ENCODE peak calls at places on chromosomes 4 and X, in nine cellular contexts. R, Y, E, Q, H, U, L, N and C are unnamed samples.

GRCh38 chr4:73847507-73848182 is 5.5 kb upstream of the PF4V1 start:
- DNase-seq in R (no peak), N (no peak), L (no peak), E (no peak), Y (no peak), U (no peak), H (no peak), Q (no peak), C (no peak)

GRCh38 chr4:76589872-76590846 is 155.1 kb downstream of the SHROOM3 start:
- DNase-seq in N (no peak), L (no peak), E (no peak), H (peak), Q (peak), Y (no peak), R (no peak), U (peak), C (no peak)

GRCh38 chr4:8848507-8849265 is 23.0 kb downstream of the HMX1 start:
- DNase-seq in H (no peak), Y (no peak), R (no peak), E (no peak), N (no peak), U (no peak), L (no peak), Q (no peak), C (no peak)

GRCh38 chr4:17932041-17932440 is 89.5 kb downstream of the LCORL start:
- DNase-seq in U (no peak), E (no peak), N (no peak), Q (no peak), R (no peak), H (no peak), L (no peak), Y (no peak), C (no peak)

GRCh38 chrX:49106930-49107329 is 16.6 kb downstream of the GPKOW start:
- DNase-seq in H (peak), E (no peak), Y (peak), U (peak), Q (peak), R (peak), N (no peak), L (no peak), C (no peak)

GRCh38 chrX:129523076-129524055 is at the start of gene SMARCA1:
- DNase-seq in H (no peak), R (peak), U (peak), N (peak), L (no peak), Y (peak), E (no peak), Q (peak), C (no peak)

GRCh38 chrX:125378205-125378604 is 58.5 kb downstream of the TEX13C start:
- DNase-seq in L (no peak), E (no peak), Q (no peak), U (no peak), R (no peak), H (no peak), Y (no peak), N (no peak), C (no peak)

GRCh38 chrX:9163153-9163790 is 129.3 kb upstream of the FAM9B start:
- DNase-seq in E (no peak), N (no peak), L (no peak), R (no peak), Y (no peak), U (peak), Q (no peak), H (no peak), C (no peak)

GRCh38 chr4:102551946-102552575 is 50.9 kb downstream of the NFKB1 start:
- DNase-seq in L (no peak), N (no peak), R (no peak), H (no peak), E (no peak), Y (no peak), U (no peak), Q (no peak), C (no peak)

GRCh38 chr4:130210871-130211270 is 1114.9 kb downstream of the C4orf33 start:
- DNase-seq in Y (no peak), H (no peak), R (no peak), U (peak), Q (no peak), L (no peak), N (no peak), E (no peak), C (no peak)

GRCh38 chrX:136310411-136310810 is 9.6 kb downstream of the ADGRG4 start:
- DNase-seq in U (peak), L (no peak), E (no peak), N (no peak), Q (no peak), R (no peak), Y (no peak), H (no peak), C (no peak)

GRCh38 chr4:156931267-156931666 is 40.3 kb downstream of the PDGFC start:
- DNase-seq in L (no peak), N (no peak), U (peak), R (no peak), H (peak), Y (no peak), Q (no peak), E (no peak), C (no peak)

GRCh38 chrX:131704136-131704695 is 160.3 kb downstream of the OR13H1 start:
- DNase-seq in Y (no peak), U (peak), R (peak), L (peak), Q (peak), N (peak), H (no peak), E (peak), C (peak)

GRCh38 chrX:41518127-41518840 is 71.1 kb downstream of the NYX start:
- DNase-seq in H (no peak), Q (no peak), E (no peak), Y (no peak), U (no peak), R (no peak), N (no peak), L (peak), C (no peak)

GRCh38 chr4:139642364-139642763 is 23.3 kb upstream of the MGST2 start:
- DNase-seq in H (no peak), L (no peak), U (peak), R (no peak), Y (no peak), E (no peak), Q (no peak), N (no peak), C (no peak)

GRCh38 chr4:86935833-86936721 is 1.3 kb downstream of the AFF1 start:
- DNase-seq in E (peak), H (no peak), R (peak), N (peak), U (peak), Y (peak), L (peak), Q (peak), C (peak)

GRCh38 chr4:132683957-132684356 is 465.1 kb upstream of the PCDH10 start:
- DNase-seq in N (no peak), Q (no peak), E (no peak), L (no peak), H (no peak), Y (no peak), R (no peak), U (no peak), C (no peak)

GRCh38 chrX:105837227-105837626 is 14.9 kb downstream of the NRK start:
- DNase-seq in U (no peak), Q (no peak), R (no peak), E (no peak), Y (no peak), H (peak), L (no peak), N (no peak), C (no peak)